ENCODE peak calls at places on chromosomes 2 and 18, in ten cellular contexts. V is A549, J is adrenal gland, F is uterus, M is GM12892, B is IMR-90, W is breast epithelium, T is lower leg skin, N is Peyer's patch, Z is stomach. D is an unnamed sample.

GRCh38 chr18:23115683-23116096 is 19.6 kb upstream of the CABLES1 start:
- DNase-seq in V (peak; percentile 95), J (peak; percentile 37), F (no peak), M (no peak), B (peak; percentile 100), W (peak; percentile 43), T (no peak), N (no peak), Z (no peak), D (no peak)

GRCh38 chr2:33645861-33646260 is 46.8 kb upstream of the FAM98A start:
- DNase-seq in V (no peak), J (no peak), F (no peak), M (no peak), B (peak; percentile 31), W (no peak), T (no peak), N (no peak), Z (no peak), D (no peak)

GRCh38 chr2:145091967-145092366 is 572.0 kb upstream of the ZEB2 start:
- DNase-seq in V (no peak), J (no peak), F (no peak), M (no peak), B (peak; percentile 28), W (no peak), T (no peak), N (no peak), Z (no peak), D (no peak)

GRCh38 chr2:169210917-169211316 is 141.6 kb downstream of the DHRS9 start:
- DNase-seq in V (no peak), J (no peak), F (no peak), M (no peak), B (no peak), W (no peak), T (no peak), N (no peak), Z (no peak), D (no peak)

GRCh38 chr2:100891911-100892642 is 72.1 kb downstream of the NPAS2 start:
- DNase-seq in V (peak; percentile 63), J (no peak), F (no peak), M (no peak), B (peak; percentile 67), W (no peak), T (no peak), N (no peak), Z (no peak), D (no peak)

GRCh38 chr2:231680284-231680991 is 27.9 kb upstream of the PTMA start:
- DNase-seq in V (no peak), J (no peak), F (no peak), M (no peak), B (no peak), W (peak; percentile 77), T (no peak), N (no peak), Z (peak; percentile 67), D (no peak)

GRCh38 chr2:199975297-199975895 is 20.0 kb downstream of the MAIP1 start:
- DNase-seq in V (no peak), J (no peak), F (no peak), M (no peak), B (peak; percentile 69), W (no peak), T (no peak), N (no peak), Z (no peak), D (no peak)

GRCh38 chr2:200279857-200280256 is 26.6 kb upstream of the SPATS2L start:
- DNase-seq in V (no peak), J (no peak), F (no peak), M (no peak), B (peak; percentile 23), W (no peak), T (no peak), N (no peak), Z (no peak), D (no peak)

GRCh38 chr2:168528469-168528868 is 72.4 kb downstream of the CERS6 start:
- DNase-seq in V (peak; percentile 7), J (no peak), F (no peak), M (no peak), B (peak; percentile 30), W (no peak), T (no peak), N (no peak), Z (no peak), D (no peak)

GRCh38 chr2:203849010-203849409 is 18.6 kb upstream of the CTLA4 start:
- DNase-seq in V (no peak), J (no peak), F (no peak), M (no peak), B (no peak), W (no peak), T (no peak), N (no peak), Z (no peak), D (no peak)

GRCh38 chr2:67581751-67582150 is 184.6 kb downstream of the ETAA1 start:
- DNase-seq in V (no peak), J (no peak), F (no peak), M (no peak), B (no peak), W (no peak), T (no peak), N (no peak), Z (no peak), D (no peak)

GRCh38 chr2:127423476-127423840 is 5.2 kb downstream of the PROC start:
- DNase-seq in V (no peak), J (no peak), F (no peak), M (no peak), B (no peak), W (peak; percentile 15), T (peak; percentile 12), N (no peak), Z (peak; percentile 71), D (no peak)

GRCh38 chr2:111052621-111053020 is 68.1 kb upstream of the BCL2L11 start:
- DNase-seq in V (no peak), J (no peak), F (no peak), M (no peak), B (no peak), W (no peak), T (no peak), N (no peak), Z (no peak), D (no peak)

GRCh38 chr2:230657906-230658305 is 54.7 kb upstream of the CAB39 start:
- DNase-seq in V (no peak), J (no peak), F (no peak), M (no peak), B (no peak), W (no peak), T (no peak), N (no peak), Z (no peak), D (no peak)

GRCh38 chr2:230658877-230659652 is 53.6 kb upstream of the CAB39 start:
- DNase-seq in V (no peak), J (no peak), F (no peak), M (no peak), B (no peak), W (no peak), T (no peak), N (no peak), Z (no peak), D (no peak)

GRCh38 chr2:230660294-230661060 is 52.2 kb upstream of the CAB39 start:
- DNase-seq in V (no peak), J (peak; percentile 46), F (peak; percentile 19), M (no peak), B (no peak), W (peak; percentile 23), T (peak; percentile 46), N (peak; percentile 83), Z (peak; percentile 46), D (no peak)

GRCh38 chr2:230657462-230657861 is 55.2 kb upstream of the CAB39 start:
- DNase-seq in V (no peak), J (no peak), F (no peak), M (no peak), B (no peak), W (no peak), T (no peak), N (no peak), Z (no peak), D (no peak)

GRCh38 chr2:230658577-230658876 is 54.1 kb upstream of the CAB39 start:
- DNase-seq in V (no peak), J (no peak), F (no peak), M (no peak), B (no peak), W (no peak), T (no peak), N (no peak), Z (no peak), D (no peak)
- TF ChIP-seq POLR2A in V (no peak), J (no peak), F (no peak), M (peak; percentile 89), B (no peak), W (no peak), T (no peak), N (no peak), Z (no peak), D (no peak)

GRCh38 chr2:215420471-215420935 is 15.4 kb downstream of the FN1 start:
- DNase-seq in V (no peak), J (no peak), F (no peak), M (no peak), B (no peak), W (no peak), T (no peak), N (no peak), Z (no peak), D (no peak)
- TF ChIP-seq POLR2A in V (no peak), J (no peak), F (no peak), M (no peak), B (no peak), W (no peak), T (no peak), N (no peak), Z (no peak), D (no peak)

GRCh38 chr2:215332876-215333600 is 21.2 kb downstream of the ATIC start:
- DNase-seq in V (no peak), J (no peak), F (no peak), M (no peak), B (no peak), W (no peak), T (no peak), N (no peak), Z (no peak), D (no peak)

GRCh38 chr2:215324811-215325210 is 13.0 kb downstream of the ATIC start:
- DNase-seq in V (no peak), J (no peak), F (no peak), M (no peak), B (no peak), W (no peak), T (no peak), N (no peak), Z (no peak), D (no peak)

GRCh38 chr2:215328066-215328465 is 16.2 kb downstream of the ATIC start:
- DNase-seq in V (no peak), J (no peak), F (no peak), M (no peak), B (no peak), W (no peak), T (no peak), N (no peak), Z (no peak), D (no peak)
- TF ChIP-seq POLR2A in V (no peak), J (no peak), F (no peak), M (no peak), B (no peak), W (no peak), T (no peak), N (no peak), Z (no peak), D (no peak)

DNA sequence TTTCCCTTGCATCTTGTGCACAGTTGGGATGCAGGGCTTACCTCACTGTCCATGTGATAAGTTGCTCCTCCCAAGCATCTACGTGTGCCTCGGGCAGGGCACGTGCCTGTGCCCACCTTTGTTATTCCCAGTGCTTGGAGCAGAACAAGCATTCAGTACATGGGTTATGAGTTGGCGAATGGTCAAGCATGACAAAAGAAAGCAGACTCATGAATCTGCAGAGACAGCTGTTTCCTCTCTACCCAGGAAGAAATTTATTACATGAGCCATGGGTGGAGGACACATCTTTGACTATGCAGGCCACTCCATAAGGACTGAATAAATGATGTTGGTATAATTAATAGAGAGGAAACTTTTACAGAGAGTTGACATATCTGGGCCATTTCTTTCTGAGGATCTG is 127.8 kb downstream of the TPGS2 start:
- DNase-seq in V (no peak), J (no peak), F (no peak), M (no peak), B (no peak), W (no peak), T (no peak), N (no peak), Z (no peak), D (no peak)
- TF ChIP-seq POLR2A in V (no peak), J (no peak), F (no peak), M (no peak), B (no peak), W (no peak), T (no peak), N (no peak), Z (no peak), D (no peak)